ENCODE peak calls at places on chromosome 1, in seven cellular contexts. P is KBM-7, A is RWPE1, R is Right ventricle myocardium inferior, X is NCI-H1092 treated with DMSO at 0.1 percent for 48 hours, J is lower leg skin, U is bronchial epithelial cell. E is an unnamed sample.
A peak's percentile ranks its signal among the peaks of the same experiment; 100 is the strongest.

GRCh38 chr1:8395433-8395866 is 77.5 kb downstream of the SLC45A1 start:
- DNase-seq in P (peak; percentile 85), J (no peak), U (no peak), X (no peak), R (no peak), A (no peak), E (no peak)

GRCh38 chr1:84998642-84999280 is 1.8 kb upstream of the MCOLN2 start:
- DNase-seq in X (no peak), P (peak; percentile 77), J (no peak), U (no peak), A (no peak), R (no peak), E (no peak)

GRCh38 chr1:98702976-98703375 is 41.5 kb downstream of the SNX7 start:
- DNase-seq in A (no peak), X (no peak), P (no peak), J (no peak), R (no peak), U (peak; percentile 13), E (no peak)

GRCh38 chr1:38622197-38622596 is 237.4 kb downstream of the RRAGC start:
- DNase-seq in U (no peak), X (no peak), J (no peak), A (no peak), R (no peak), P (no peak), E (no peak)

GRCh38 chr1:8599813-8600212 is 217.6 kb downstream of the RERE start:
- DNase-seq in U (no peak), A (no peak), X (no peak), R (no peak), P (no peak), J (no peak), E (no peak)

GRCh38 chr1:22341791-22342605 is 109.7 kb upstream of the ZBTB40 start:
- DNase-seq in A (no peak), R (no peak), P (peak; percentile 7), X (peak; percentile 75), U (no peak), J (no peak), E (no peak)

GRCh38 chr1:244741692-244742091 is 88.8 kb downstream of the DESI2 start:
- DNase-seq in U (no peak), R (no peak), J (no peak), A (no peak), P (no peak), X (no peak), E (no peak)

GRCh38 chr1:220372451-220372850 is 100.2 kb upstream of the RAB3GAP2 start:
- DNase-seq in R (no peak), U (no peak), X (no peak), P (no peak), J (no peak), A (no peak), E (no peak)

GRCh38 chr1:11858613-11858967 is at the start of gene NPPB:
- DNase-seq in J (no peak), U (no peak), P (no peak), X (no peak), A (no peak), R (no peak), E (no peak)

GRCh38 chr1:55170426-55170825 is 44.7 kb downstream of the USP24 start:
- DNase-seq in R (no peak), A (no peak), P (no peak), X (no peak), U (no peak), J (no peak), E (no peak)

GRCh38 chr1:183942933-183943693 is 94.4 kb downstream of the COLGALT2 start:
- DNase-seq in A (peak; percentile 53), U (peak; percentile 87), X (no peak), P (peak; percentile 72), R (no peak), J (no peak), E (no peak)

GRCh38 chr1:105678334-105678733 is 1378.1 kb upstream of the PRMT6 start:
- DNase-seq in X (no peak), P (no peak), R (no peak), A (no peak), U (peak; percentile 79), J (no peak), E (no peak)

GRCh38 chr1:234953655-234954420 is 174.8 kb downstream of the TOMM20 start:
- DNase-seq in X (no peak), U (no peak), A (no peak), R (no peak), J (peak; percentile 21), P (no peak), E (no peak)

GRCh38 chr1:16026723-16027484 is 5.1 kb downstream of the CLCNKA start:
- DNase-seq in U (no peak), P (no peak), A (no peak), X (no peak), R (peak; percentile 27), J (no peak), E (no peak)

GRCh38 chr1:31912087-31912780 is 25.9 kb downstream of the PTP4A2 start:
- DNase-seq in U (no peak), R (no peak), P (no peak), J (no peak), A (no peak), X (no peak), E (no peak)

GRCh38 chr1:19319196-19319595 is 7.1 kb downstream of the SLC66A1 start:
- DNase-seq in A (no peak), R (no peak), U (peak; percentile 52), J (no peak), P (no peak), X (no peak), E (no peak)

GRCh38 chr1:229972600-229973296 is 94.3 kb upstream of the GALNT2 start:
- DNase-seq in J (no peak), X (no peak), A (no peak), R (no peak), P (peak; percentile 20), U (no peak), E (no peak)

E was measured in breast epithelium.